ENCODE peak calls at places on chromosomes 2 and 18, in five cellular contexts. Y is kidney epithelial cell, C is fibroblast of mammary gland, B is IMR-90, R is uterus. F is an unnamed sample.

GRCh38 chr18:11989966-11990380 is 8.7 kb downstream of the IMPA2 start:
- DNase-seq in Y (no peak), C (no peak), R (no peak), B (no peak), F (no peak)

GRCh38 chr18:48896875-48897511 is 53.8 kb downstream of the SMAD7 start:
- DNase-seq in R (no peak), Y (no peak), C (peak; percentile 67), B (peak; percentile 17), F (no peak)

GRCh38 chr2:128432423-128432822 is 113.8 kb upstream of the HS6ST1 start:
- DNase-seq in Y (no peak), C (no peak), B (no peak), R (no peak), F (no peak)

GRCh38 chr2:148613231-148614023 is 31.1 kb upstream of the EPC2 start:
- DNase-seq in R (no peak), Y (no peak), C (no peak), B (no peak), F (no peak)

GRCh38 chr2:190840572-190841172 is 39.9 kb upstream of the GLS start:
- DNase-seq in R (no peak), Y (no peak), B (no peak), C (no peak), F (no peak)

GRCh38 chr18:62781893-62782292 is 66.6 kb downstream of the PHLPP1 start:
- DNase-seq in Y (no peak), C (peak; percentile 96), B (peak; percentile 91), R (peak; percentile 68), F (no peak)

GRCh38 chr18:38644875-38645641 is 1079.5 kb upstream of the CELF4 start:
- DNase-seq in C (no peak), Y (no peak), R (no peak), B (no peak), F (no peak)

GRCh38 chr2:239275037-239275685 is 125.7 kb downstream of the HDAC4 start:
- DNase-seq in C (peak; percentile 99), R (peak; percentile 63), Y (peak; percentile 91), B (peak; percentile 98), F (no peak)

GRCh38 chr18:70322928-70323327 is 34.1 kb downstream of the SOCS6 start:
- DNase-seq in Y (peak; percentile 65), B (peak; percentile 65), C (peak; percentile 87), R (no peak), F (no peak)

GRCh38 chr18:27763936-27764335 is 413.0 kb downstream of the CDH2 start:
- DNase-seq in C (no peak), B (no peak), R (no peak), Y (no peak), F (no peak)

GRCh38 chr2:59184281-59185020 is 943.3 kb upstream of the FANCL start:
- DNase-seq in R (no peak), B (no peak), Y (no peak), C (peak; percentile 31), F (no peak)

GRCh38 chr2:177106212-177106611 is 106.4 kb upstream of the HNRNPA3 start:
- DNase-seq in R (no peak), C (no peak), Y (no peak), B (no peak), F (no peak)

GRCh38 chr18:32438173-32438572 is 32.5 kb downstream of the GAREM1 start:
- DNase-seq in C (no peak), Y (no peak), B (no peak), R (no peak), F (no peak)

GRCh38 chr2:60260646-60261296 is 292.7 kb downstream of the BCL11A start:
- DNase-seq in C (no peak), B (no peak), Y (peak; percentile 5), R (no peak), F (no peak)

DNA sequence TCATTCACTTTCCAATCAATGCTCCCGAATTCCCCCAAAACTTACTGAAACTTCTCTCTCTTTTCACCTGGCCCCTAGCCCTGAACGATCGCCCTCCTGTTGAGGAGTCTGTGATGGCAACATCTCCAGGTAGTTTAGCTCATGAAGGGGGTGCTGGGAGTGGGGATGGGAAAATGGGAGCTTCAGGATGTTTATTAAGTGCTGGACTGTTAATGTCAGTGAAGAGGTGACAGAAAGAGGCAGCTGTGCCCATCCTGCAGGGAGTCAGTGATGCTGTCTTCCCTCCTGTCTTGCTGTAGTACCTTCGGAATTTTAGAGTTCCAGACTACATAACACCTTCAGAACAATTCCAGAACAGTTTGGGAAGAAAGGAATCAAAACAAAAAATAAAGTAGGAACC is 308.8 kb downstream of the ALK start:
- DNase-seq in R (no peak), C (no peak), Y (no peak), B (no peak), F (no peak)
- TF ChIP-seq CTCF in R (no peak), C (no peak), Y (no peak), B (no peak), F (no peak)

GRCh38 chr2:21118302-21118920 is 5.4 kb upstream of the TDRD15 start:
- DNase-seq in R (no peak), B (peak; percentile 14), Y (no peak), C (peak; percentile 26), F (no peak)
- TF ChIP-seq CTCF in R (peak; percentile 50), B (peak; percentile 34), Y (peak; percentile 54), C (peak; percentile 29), F (no peak)

GRCh38 chr2:133262888-133263287 is 305.4 kb downstream of the NCKAP5 start:
- DNase-seq in C (no peak), B (no peak), Y (no peak), R (no peak), F (no peak)

GRCh38 chr2:133270550-133270949 is 297.7 kb downstream of the NCKAP5 start:
- DNase-seq in B (no peak), C (no peak), Y (no peak), R (no peak), F (no peak)

GRCh38 chr2:133264951-133265949 is 303.0 kb downstream of the NCKAP5 start:
- DNase-seq in R (no peak), C (no peak), Y (no peak), B (no peak), F (no peak)

GRCh38 chr2:133266926-133267590 is 301.2 kb downstream of the NCKAP5 start:
- DNase-seq in B (no peak), C (no peak), Y (no peak), R (no peak), F (no peak)

DNA sequence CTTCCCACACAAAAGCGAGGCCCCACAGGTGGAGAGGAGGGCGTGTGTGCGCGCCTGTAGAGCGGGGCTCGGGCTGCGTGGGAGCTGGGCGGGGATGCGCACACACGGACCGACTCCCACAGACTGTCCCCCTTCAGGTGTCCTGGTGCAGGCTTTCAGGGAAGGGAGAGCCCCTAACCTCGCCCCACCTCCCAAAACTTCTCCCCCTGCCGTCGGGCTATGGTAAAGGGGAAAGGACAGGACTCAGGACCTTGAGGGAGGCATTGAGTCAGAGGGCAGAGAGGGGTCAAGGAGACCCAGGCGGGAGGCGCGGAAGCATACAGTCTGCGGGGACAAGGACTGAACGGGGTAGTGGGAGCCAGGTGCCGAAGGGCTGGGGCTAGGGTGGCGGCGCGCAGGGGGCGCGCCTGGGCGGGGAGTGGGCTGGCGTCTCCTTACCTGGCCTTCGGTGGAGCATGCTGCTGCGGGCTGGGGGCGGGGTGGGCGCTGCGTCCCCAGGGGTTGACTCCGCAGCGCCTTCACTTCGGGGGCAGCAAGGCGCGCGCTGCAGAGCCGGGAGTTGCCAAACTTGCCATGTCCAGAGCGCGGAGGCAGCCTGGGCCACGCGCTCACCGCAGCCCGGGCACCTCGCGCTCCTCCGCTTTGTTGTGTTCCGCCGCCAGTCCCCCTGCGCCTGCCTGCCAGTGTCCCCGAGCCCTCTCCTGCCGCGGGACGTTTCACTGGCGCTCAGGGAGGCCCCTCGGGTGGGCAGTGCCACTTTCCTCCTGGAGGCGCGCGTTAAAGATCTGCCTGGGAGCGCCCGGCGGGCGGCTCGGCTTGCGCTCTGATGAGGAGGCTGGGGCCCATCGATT is 302.0 kb downstream of the NCKAP5 start:
- DNase-seq in B (no peak), Y (no peak), C (no peak), R (no peak), F (no peak)
- TF ChIP-seq CTCF in B (peak; percentile 13), Y (peak; percentile 31), C (no peak), R (no peak), F (no peak)

GRCh38 chr2:46299365-46300263 is 2.4 kb downstream of the EPAS1 start:
- DNase-seq in Y (no peak), R (peak; percentile 74), B (peak; percentile 62), C (peak; percentile 79), F (no peak)

GRCh38 chr2:46298272-46298521 is 990 bp downstream of the EPAS1 start:
- DNase-seq in Y (no peak), B (no peak), R (no peak), C (no peak), F (no peak)

GRCh38 chr2:46300406-46300832 is 3.2 kb downstream of the EPAS1 start:
- DNase-seq in C (no peak), R (no peak), B (no peak), Y (no peak), F (no peak)

GRCh38 chr2:46297546-46298271 is 502 bp downstream of the EPAS1 start:
- DNase-seq in B (no peak), C (no peak), Y (no peak), R (peak; percentile 55), F (peak; percentile 52)

GRCh38 chr2:46298522-46299351 is 1.5 kb downstream of the EPAS1 start:
- DNase-seq in R (peak; percentile 64), Y (no peak), B (peak; percentile 47), C (peak; percentile 54), F (peak; percentile 77)
- TF ChIP-seq CTCF in R (no peak), Y (peak; percentile 38), B (peak; percentile 38), C (peak; percentile 24), F (no peak)

DNA sequence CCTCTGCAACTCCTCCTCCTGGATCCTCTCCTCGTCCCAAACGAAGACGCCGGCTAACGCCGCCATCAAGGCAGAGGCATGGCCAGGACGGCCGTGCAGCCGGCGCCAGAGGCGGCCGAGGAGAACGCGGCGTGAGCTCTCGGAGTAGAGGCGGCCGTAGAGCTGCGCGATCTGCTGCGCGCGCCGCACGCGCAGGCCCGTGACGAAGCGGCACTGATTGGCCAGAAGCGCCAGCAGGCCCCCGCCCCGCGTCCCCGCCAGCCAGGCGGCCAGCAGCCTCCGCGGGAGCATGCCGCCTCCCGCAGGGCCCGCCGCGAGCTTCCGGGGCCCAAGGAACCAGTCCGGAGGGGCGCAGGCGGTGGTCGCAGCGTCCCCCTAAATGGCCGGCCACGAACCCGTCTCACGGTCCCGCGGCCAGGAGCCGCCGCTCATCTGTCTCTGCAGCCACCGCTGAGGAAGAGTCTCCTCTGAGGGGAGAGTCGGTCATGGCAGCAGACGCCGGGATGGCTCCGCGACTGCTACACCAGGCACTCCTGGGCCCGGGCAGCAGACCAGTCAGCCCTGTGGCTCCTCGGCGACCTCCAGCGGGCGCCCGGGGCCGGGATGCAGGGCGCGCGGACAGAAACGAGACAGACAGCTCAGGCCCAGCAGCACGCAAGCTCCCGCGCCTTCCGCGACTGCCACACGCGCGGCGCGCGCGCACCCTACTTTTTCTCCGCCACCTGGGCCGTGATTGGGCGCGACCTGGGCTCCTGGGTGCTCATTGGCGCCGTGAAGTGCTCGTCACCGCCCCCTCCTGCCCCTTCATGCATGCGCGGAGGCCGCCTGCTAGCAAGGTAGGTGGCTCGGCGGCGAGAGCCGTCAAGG is at the start of gene STARD7:
- DNase-seq in B (peak; percentile 97), Y (peak; percentile 92), R (peak; percentile 98), C (peak; percentile 96), F (peak; percentile 93)
- TF ChIP-seq CTCF in B (peak; percentile 22), Y (no peak), R (peak; percentile 34), C (no peak), F (peak; percentile 24)